ENCODE peak calls at places on chromosomes 7 and 10, in nine cellular contexts. B is KG1; N is stimulated activated CD4-positive, alpha-beta T cell treated with anti-CD3 and anti-CD28 coated beads, Interleukin-2, amount 100 ng/mL, for 24 hours; J is neuronal stem cell; P is activated CD8-positive, alpha-beta memory T cell treated with anti-CD3 and anti-CD28 coated beads for 48 hours; G is NCI-H748 treated with DMSO at 0.1 percent for 48 hours; S is MG63; U is lung; X is NCI-H1048. L is an unnamed sample.

GRCh38 chr10:95035343-95036283 is 33.7 kb downstream of the CYP2C8 start:
- DNase-seq in N (no peak), G (no peak), J (no peak), X (no peak), B (no peak), P (no peak), S (no peak), U (no peak), L (no peak)

GRCh38 chr7:151876899-151877777 is at the start of gene PRKAG2:
- DNase-seq in S (peak; percentile 58), J (peak; percentile 45), U (peak; percentile 74), P (peak; percentile 40), X (no peak), G (peak; percentile 26), B (peak; percentile 9), N (peak; percentile 73), L (peak; percentile 77)

GRCh38 chr7:26574476-26574875 is 282.8 kb downstream of the SNX10 start:
- DNase-seq in G (no peak), U (no peak), B (no peak), N (no peak), P (no peak), J (no peak), X (no peak), S (peak; percentile 22), L (no peak)

GRCh38 chr10:68242051-68242450 is 10.1 kb upstream of the ATOH7 start:
- DNase-seq in X (no peak), S (no peak), U (no peak), J (no peak), N (no peak), B (no peak), P (no peak), G (no peak), L (no peak)

GRCh38 chr7:92425311-92425947 is 21.9 kb upstream of the GATAD1 start:
- DNase-seq in P (no peak), G (no peak), U (no peak), S (peak; percentile 18), B (no peak), X (no peak), N (no peak), J (no peak), L (peak; percentile 26)

GRCh38 chr7:112238852-112239610 is 32.5 kb downstream of the ZNF277 start:
- DNase-seq in N (no peak), B (no peak), X (no peak), U (no peak), G (no peak), S (peak; percentile 61), J (no peak), P (no peak), L (no peak)

GRCh38 chr10:103072891-103073290 is 120.2 kb downstream of the NT5C2 start:
- DNase-seq in N (no peak), P (no peak), B (no peak), S (no peak), G (no peak), U (no peak), X (no peak), J (no peak), L (no peak)

GRCh38 chr10:133471300-133472109 is 17.8 kb downstream of the SCART1 start:
- DNase-seq in J (no peak), G (no peak), U (no peak), B (no peak), X (no peak), S (no peak), N (no peak), P (no peak), L (no peak)

GRCh38 chr7:22288212-22288611 is 68.7 kb downstream of the RAPGEF5 start:
- DNase-seq in S (no peak), N (no peak), U (no peak), J (no peak), X (no peak), P (no peak), B (no peak), G (no peak), L (no peak)

GRCh38 chr10:79946270-79947082 is 2.4 kb downstream of the SFTPD start:
- DNase-seq in B (no peak), S (no peak), X (no peak), N (no peak), G (no peak), J (no peak), U (no peak), P (no peak), L (no peak)

GRCh38 chr7:112529486-112529885 is 48.7 kb downstream of the LSMEM1 start:
- DNase-seq in U (no peak), X (no peak), G (no peak), S (no peak), J (no peak), P (no peak), N (no peak), B (no peak), L (no peak)

GRCh38 chr10:127410030-127410429 is 139.1 kb upstream of the NPS start:
- DNase-seq in N (no peak), G (no peak), J (no peak), U (no peak), S (no peak), X (no peak), P (no peak), B (no peak), L (no peak)

GRCh38 chr10:24851595-24851994 is 100.8 kb downstream of the PRTFDC1 start:
- DNase-seq in G (peak; percentile 71), X (no peak), S (no peak), N (no peak), P (no peak), U (peak; percentile 65), J (no peak), B (no peak), L (peak; percentile 70)

GRCh38 chr10:11107953-11108352 is 90.3 kb downstream of the CELF2 start:
- DNase-seq in B (no peak), U (no peak), N (no peak), P (no peak), S (no peak), J (no peak), X (no peak), G (no peak), L (no peak)

GRCh38 chr7:32070406-32071360 is at the start of gene PDE1C:
- DNase-seq in B (no peak), N (no peak), G (no peak), X (no peak), P (no peak), S (peak; percentile 56), U (no peak), J (peak; percentile 21), L (no peak)

GRCh38 chr10:6204063-6204340 is 1.3 kb downstream of the PFKFB3 start:
- DNase-seq in G (no peak), P (peak; percentile 31), X (no peak), J (peak; percentile 18), N (peak; percentile 72), B (no peak), U (peak; percentile 67), S (peak; percentile 63), L (no peak)

GRCh38 chr7:90391488-90391887 is 11.8 kb upstream of the CLDN12 start:
- DNase-seq in G (no peak), P (no peak), S (no peak), J (no peak), B (no peak), X (no peak), U (no peak), N (no peak), L (no peak)

GRCh38 chr7:101563933-101564777 is 64.9 kb downstream of the MYL10 start:
- DNase-seq in S (no peak), X (no peak), J (no peak), N (no peak), G (no peak), U (no peak), P (no peak), B (no peak), L (no peak)

L was measured in NCI-H1417.